ENCODE peak calls at places on chromosomes 4 and X, in six cellular contexts. N, A, D, T, F and C are unnamed samples.

GRCh38 chr4:155419266-155419665 is 42.5 kb upstream of the MAP9 start:
- DNase-seq in N (no peak), A (peak; percentile 69), D (no peak), T (no peak), F (no peak), C (no peak)

GRCh38 chr4:83114576-83114975 is at the start of gene PLAC8:
- DNase-seq in N (no peak), A (no peak), D (peak; percentile 1), T (no peak), F (peak; percentile 83), C (peak; percentile 76)

GRCh38 chr4:149975172-149975571 is 103.1 kb upstream of the DCLK2 start:
- DNase-seq in N (no peak), A (no peak), D (no peak), T (no peak), F (no peak), C (no peak)

GRCh38 chr4:81919238-81919637 is 447.5 kb upstream of the RASGEF1B start:
- DNase-seq in N (peak; percentile 22), A (no peak), D (no peak), T (no peak), F (no peak), C (no peak)

GRCh38 chr4:173448557-173448918 is 49.6 kb upstream of the SCRG1 start:
- DNase-seq in N (no peak), A (no peak), D (peak; percentile 46), T (no peak), F (no peak), C (no peak)

GRCh38 chr4:141730805-141731204 is 94.4 kb downstream of the IL15 start:
- DNase-seq in N (no peak), A (no peak), D (no peak), T (no peak), F (no peak), C (no peak)

GRCh38 chr4:77155631-77156345 is 1.2 kb upstream of the CCNG2 start:
- DNase-seq in N (no peak), A (no peak), D (no peak), T (no peak), F (no peak), C (no peak)

GRCh38 chr4:96913437-96914075 is 1073.7 kb downstream of the PDHA2 start:
- DNase-seq in N (no peak), A (no peak), D (no peak), T (no peak), F (no peak), C (no peak)

GRCh38 chr4:58760737-58761136 is 1650.6 kb upstream of the IGFBP7 start:
- DNase-seq in N (no peak), A (no peak), D (no peak), T (no peak), F (no peak), C (no peak)

GRCh38 chr4:39970559-39971270 is 7.0 kb downstream of the PDS5A start:
- DNase-seq in N (no peak), A (no peak), D (no peak), T (peak; percentile 23), F (peak; percentile 29), C (peak; percentile 33)

GRCh38 chr4:40978548-40978947 is 228.8 kb downstream of the NSUN7 start:
- DNase-seq in N (no peak), A (no peak), D (no peak), T (no peak), F (no peak), C (no peak)

GRCh38 chr4:74874785-74875367 is 58.0 kb upstream of the PARM1 start:
- DNase-seq in N (peak; percentile 32), A (peak; percentile 49), D (peak; percentile 29), T (no peak), F (peak; percentile 79), C (peak; percentile 24)

GRCh38 chrX:134513091-134513490 is 53.1 kb downstream of the HPRT1 start:
- DNase-seq in N (no peak), A (no peak), D (no peak), T (no peak), F (no peak), C (no peak)

GRCh38 chr4:54322817-54323417 is 93.8 kb downstream of the PDGFRA start:
- DNase-seq in N (peak; percentile 67), A (peak; percentile 12), D (peak; percentile 42), T (peak; percentile 68), F (peak; percentile 72), C (peak; percentile 18)

GRCh38 chr4:174882317-174882992 is 35.7 kb upstream of the ADAM29 start:
- DNase-seq in N (no peak), A (no peak), D (no peak), T (no peak), F (no peak), C (no peak)